ENCODE peak calls at places on chromosomes 7 and 10, in four cellular contexts. C, E, B and Q are unnamed samples.

GRCh38 chr7:139942686-139943085 is 113.6 kb downstream of the TBXAS1 start:
- DNase-seq in E (peak; percentile 55), C (no peak), B (no peak), Q (no peak)

GRCh38 chr7:130938661-130939060 is 204.7 kb upstream of the KLF14 start:
- DNase-seq in C (no peak), B (no peak), E (no peak), Q (no peak)

GRCh38 chr7:29102554-29103151 is 43.7 kb downstream of the CPVL start:
- DNase-seq in C (no peak), B (peak; percentile 35), E (peak; percentile 47), Q (peak; percentile 70)

GRCh38 chr10:35386594-35387174 is 50.4 kb downstream of the CCNY start:
- DNase-seq in E (peak; percentile 37), C (no peak), B (no peak), Q (peak; percentile 78)

GRCh38 chr7:69364814-69365587 is 233.3 kb upstream of the AUTS2 start:
- DNase-seq in E (no peak), C (no peak), B (no peak), Q (no peak)

GRCh38 chr7:159031135-159031701 is 113.4 kb downstream of the VIPR2 start:
- DNase-seq in E (no peak), C (no peak), B (peak; percentile 50), Q (no peak)

GRCh38 chr10:4359003-4359402 is 467.0 kb upstream of the AKR1E2 start:
- DNase-seq in E (no peak), C (no peak), B (no peak), Q (no peak)

GRCh38 chr7:29831705-29832104 is 25.4 kb downstream of the WIPF3 start:
- DNase-seq in C (no peak), B (no peak), E (no peak), Q (no peak)

GRCh38 chr7:44279286-44279685 is 46.1 kb downstream of the CAMK2B start:
- DNase-seq in B (no peak), C (no peak), E (no peak), Q (no peak)

GRCh38 chr7:31069880-31070555 is 17.9 kb downstream of the ADCYAP1R1 start:
- DNase-seq in B (no peak), C (no peak), E (no peak), Q (no peak)

GRCh38 chr7:92806496-92806895 is 29.9 kb downstream of the CDK6 start:
- DNase-seq in B (no peak), E (no peak), C (no peak), Q (no peak)

GRCh38 chr10:17229016-17229716 is 1.1 kb downstream of the VIM start:
- DNase-seq in C (no peak), E (peak; percentile 89), B (peak; percentile 65), Q (peak; percentile 90)

GRCh38 chr7:116433246-116433645 is 66.3 kb upstream of the CAV2 start:
- DNase-seq in C (no peak), B (no peak), E (no peak), Q (no peak)

GRCh38 chr10:123381271-123381670 is 227.1 kb downstream of the BUB3 start:
- DNase-seq in C (no peak), E (no peak), B (no peak), Q (no peak)

GRCh38 chr7:155450558-155450827 is 7.4 kb upstream of the EN2 start:
- DNase-seq in E (no peak), B (no peak), C (no peak), Q (no peak)

GRCh38 chr7:92874567-92874966 is 38.2 kb upstream of the CDK6 start:
- DNase-seq in B (no peak), C (no peak), E (peak; percentile 34), Q (peak; percentile 92)

GRCh38 chr7:103094102-103094501 is 19.2 kb downstream of the ARMC10 start:
- DNase-seq in E (no peak), C (no peak), B (no peak), Q (no peak)

GRCh38 chr7:151376218-151376902 is 33.5 kb downstream of the WDR86 start:
- DNase-seq in C (no peak), B (no peak), E (no peak), Q (no peak)

DNA sequence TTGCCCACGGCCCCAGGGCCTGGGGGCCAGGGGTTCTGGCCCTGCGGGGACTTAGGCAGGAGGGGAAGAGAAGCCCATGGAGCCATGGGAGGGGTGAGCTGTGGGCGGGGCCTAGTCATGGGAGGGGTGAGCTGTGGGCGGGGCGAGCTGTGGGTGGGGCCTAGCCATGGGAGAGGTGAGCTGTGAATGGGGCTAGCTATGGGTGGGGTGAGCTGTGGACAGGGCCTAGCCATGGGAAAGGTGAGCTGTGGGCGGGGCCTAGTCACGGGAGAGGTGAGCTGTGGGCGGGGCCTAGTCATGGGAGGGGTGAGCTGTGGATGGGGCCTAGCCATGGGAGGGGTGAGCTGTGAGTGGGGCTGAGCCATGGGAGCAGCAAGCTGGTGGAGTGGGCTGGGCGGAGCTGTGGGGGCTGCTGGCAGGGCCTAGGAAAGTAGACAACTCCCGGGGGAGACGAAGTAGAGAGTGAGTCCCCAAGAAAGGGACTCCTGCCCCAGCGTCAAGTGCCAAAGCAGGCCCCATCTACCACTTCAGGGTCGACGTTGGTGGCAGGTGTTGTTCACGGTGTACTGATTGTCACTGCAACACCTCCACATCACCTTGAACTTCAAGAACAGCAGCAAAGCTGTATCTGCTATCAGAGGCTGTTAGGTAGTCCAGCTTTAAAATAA is 19.2 kb upstream of the TTYH3 start:
- DNase-seq in E (no peak), C (no peak), B (peak; percentile 93), Q (no peak)
- H3K4me2 ChIP-seq in E (no peak overlapping the region), C (no peak overlapping the region), B (no peak overlapping the region), Q (no peak overlapping the region)

DNA sequence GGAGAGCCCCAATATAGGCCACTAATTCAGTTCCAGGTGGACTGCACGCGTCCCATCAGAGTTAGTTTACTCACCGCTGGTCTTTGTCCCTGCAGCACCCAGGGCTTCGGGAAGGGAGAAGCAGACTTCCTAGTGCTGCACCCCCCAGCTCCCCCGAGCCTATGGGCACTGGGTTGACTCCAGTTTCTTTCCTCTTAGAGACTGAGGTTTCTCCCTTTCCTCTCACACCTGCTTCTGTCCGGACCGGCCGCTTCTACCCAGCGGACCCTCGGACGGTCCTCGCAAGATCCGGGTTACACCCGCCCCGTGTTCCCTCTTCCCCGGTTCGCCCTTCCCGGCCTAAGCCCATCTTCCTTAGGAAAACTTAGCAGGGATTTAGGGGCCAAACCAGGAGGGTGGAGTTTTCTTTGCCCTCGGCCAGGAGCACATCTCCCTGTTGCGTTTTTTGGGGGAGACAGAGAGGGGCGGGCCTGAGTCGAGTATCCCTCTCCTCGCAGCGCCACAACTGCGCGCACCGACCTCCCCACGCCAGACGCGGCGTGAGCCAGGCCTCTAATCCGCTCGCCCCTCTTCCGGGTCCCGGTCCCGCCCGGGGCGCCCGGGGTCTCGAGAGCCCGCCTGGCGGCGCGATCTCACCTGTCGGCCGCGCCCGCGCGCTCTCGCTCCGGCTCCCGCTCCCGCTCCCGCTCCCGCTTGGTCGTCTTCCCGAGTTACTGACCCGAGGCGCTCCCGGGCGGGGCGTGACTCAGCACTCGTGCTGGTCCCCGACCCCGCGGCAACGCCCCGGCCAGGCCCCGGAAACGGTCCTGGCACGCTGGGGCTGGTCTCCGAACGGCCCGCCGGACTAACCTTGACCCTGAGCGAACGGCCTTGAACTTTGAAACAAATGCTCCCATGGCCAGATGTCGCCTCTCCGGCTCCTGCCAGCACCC is at the start of gene AIFM2:
- DNase-seq in E (peak; percentile 61), B (peak; percentile 90), C (no peak), Q (peak; percentile 38)
- TF ChIP-seq FOS in E (peak; percentile 48), B (no peak), C (no peak), Q (peak; percentile 42)

DNA sequence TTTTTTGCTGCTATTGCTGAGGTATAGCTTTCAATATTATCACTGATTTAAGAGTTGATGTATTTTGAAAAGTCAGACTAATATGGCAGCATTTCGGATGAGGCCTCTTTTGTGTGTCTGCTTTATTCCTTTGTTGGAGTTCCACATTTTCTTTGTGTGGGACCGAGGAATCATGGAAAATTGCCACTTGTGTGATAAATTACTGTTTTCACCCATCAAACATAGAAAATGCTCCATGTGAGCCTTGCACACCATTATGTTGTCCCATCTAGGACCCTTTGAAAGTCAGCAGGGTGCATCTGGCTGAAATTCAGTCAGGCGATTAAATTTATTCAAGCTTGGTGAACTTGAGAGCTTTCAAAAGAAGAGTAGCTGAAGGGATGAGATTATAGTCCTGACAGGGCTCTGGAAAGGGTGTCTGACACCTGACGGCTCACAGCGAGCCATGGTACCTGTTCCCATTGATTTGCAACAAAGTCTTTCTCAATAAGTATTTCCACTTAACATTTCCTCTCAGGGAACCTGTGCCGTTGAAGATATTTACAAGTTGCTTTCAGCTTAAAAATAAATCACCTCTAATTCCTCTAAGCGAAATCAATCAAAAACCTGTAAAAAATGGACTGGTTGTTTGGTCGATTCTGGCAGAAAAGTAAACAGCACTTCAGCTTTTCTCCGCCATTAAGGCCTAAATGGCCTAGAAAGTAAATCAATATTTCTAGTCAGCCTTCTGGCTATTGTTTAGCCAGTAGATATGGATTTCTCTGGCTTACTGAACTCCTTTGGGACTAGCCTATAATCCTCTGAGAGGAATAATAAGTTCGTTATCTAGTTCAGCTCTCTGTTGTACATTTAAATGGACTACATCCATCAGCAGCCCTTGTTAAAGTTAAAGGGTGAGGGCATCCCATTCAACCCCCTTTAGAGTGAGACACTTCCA is 399.9 kb upstream of the ETV1 start:
- DNase-seq in C (no peak), B (no peak), E (no peak), Q (no peak)
- H3K4me2 ChIP-seq in C (no peak overlapping the region), B (no peak overlapping the region), E (no peak overlapping the region), Q (no peak overlapping the region)

DNA sequence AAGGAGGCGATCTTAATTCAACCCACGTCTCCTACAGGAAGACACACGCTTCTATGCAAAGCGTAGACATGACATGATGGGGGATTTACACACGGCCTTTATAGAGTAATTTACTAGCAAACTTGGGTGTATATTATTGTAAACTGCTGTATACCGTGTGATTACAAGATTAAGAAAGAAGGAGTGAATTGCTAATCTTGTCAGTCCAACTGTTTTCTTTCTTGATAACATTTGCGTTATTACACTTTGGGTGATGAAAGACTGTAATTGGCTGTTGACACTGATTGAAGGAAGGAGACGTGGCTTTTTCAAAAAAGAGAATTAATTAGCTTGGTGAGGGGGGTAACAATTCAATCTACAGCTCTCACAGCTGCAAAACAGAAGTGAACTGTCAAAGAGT is 32.8 kb downstream of the SLC35B4 start:
- DNase-seq in B (no peak), E (no peak), C (no peak), Q (no peak)
- TF ChIP-seq FOS in B (no peak), E (no peak), C (no peak), Q (no peak)

GRCh38 chr10:95266674-95267095 is 24.1 kb downstream of the PDLIM1 start:
- DNase-seq in B (peak; percentile 64), E (peak; percentile 88), C (no peak), Q (peak; percentile 91)
- H3K4me2 ChIP-seq in B (no peak overlapping the region), E (no peak overlapping the region), C (no peak overlapping the region), Q (no peak overlapping the region)

DNA sequence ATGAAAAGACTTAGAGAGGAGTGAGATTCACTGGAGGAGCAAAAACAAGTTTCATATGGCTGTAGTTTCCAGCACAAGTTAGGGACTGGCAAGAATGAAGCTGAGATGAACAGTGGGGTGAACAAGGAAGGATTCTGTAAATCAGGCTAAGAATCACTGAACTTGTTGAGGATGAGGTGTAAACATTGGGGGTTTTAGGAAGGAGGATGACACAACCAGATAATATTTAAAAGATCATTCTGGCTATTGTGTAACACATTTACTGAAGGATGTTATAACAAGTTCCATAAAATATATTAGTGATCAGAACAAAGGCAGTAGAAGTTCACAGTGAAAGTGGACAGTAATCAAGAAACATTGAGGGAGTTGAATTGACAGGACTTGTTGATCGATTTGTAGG is 68.9 kb downstream of the CD36 start:
- DNase-seq in B (no peak), C (no peak), E (peak; percentile 52), Q (no peak)
- TF ChIP-seq FOS in B (no peak), C (no peak), E (no peak), Q (no peak)

DNA sequence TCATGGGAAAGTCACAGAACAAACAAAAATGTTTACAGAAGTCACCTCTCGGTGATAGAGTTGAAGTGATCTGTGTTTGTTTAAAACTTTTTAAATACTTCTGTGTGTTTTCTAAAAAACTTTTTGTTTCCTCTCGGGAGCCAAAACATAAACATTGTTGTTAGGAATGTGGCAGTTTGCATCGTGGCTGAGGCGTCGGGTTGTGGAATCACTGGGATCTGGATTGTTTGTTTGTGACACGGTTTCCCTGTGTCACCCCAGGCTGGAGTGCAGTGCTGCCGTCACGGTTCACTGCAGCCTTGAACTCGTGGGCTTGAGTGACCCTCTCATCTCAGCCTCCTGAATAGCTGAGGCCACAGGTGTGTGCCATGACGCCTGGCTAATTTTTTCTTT is 29.0 kb upstream of the SUN1 start:
- DNase-seq in B (no peak), E (no peak), C (no peak), Q (no peak)
- H3K4me2 ChIP-seq in B (no peak overlapping the region), E (no peak overlapping the region), C (no peak overlapping the region), Q (no peak overlapping the region)